ENCODE peak calls at places on chromosomes 13 and 19, in seven cellular contexts. H, P, X, L, G, D and C are unnamed samples.

GRCh38 chr19:38632476-38633213 is 13.7 kb downstream of the EIF3K start:
- DNase-seq in H (no peak), P (no peak), X (no peak), L (no peak), G (no peak), D (no peak), C (no peak)

GRCh38 chr19:12675940-12676339 is 5.7 kb downstream of the DHPS start:
- DNase-seq in H (no peak), P (no peak), X (no peak), L (no peak), G (no peak), D (no peak), C (no peak)

GRCh38 chr13:41085961-41086360 is 24.7 kb downstream of the WBP4 start:
- DNase-seq in H (no peak), P (no peak), X (no peak), L (no peak), G (no peak), D (no peak), C (no peak)

GRCh38 chr13:44292545-44292944 is 81.1 kb upstream of the SERP2 start:
- DNase-seq in H (no peak), P (no peak), X (no peak), L (no peak), G (no peak), D (no peak), C (no peak)

GRCh38 chr13:50684366-50684765 is 159.1 kb downstream of the DLEU7 start:
- DNase-seq in H (no peak), P (no peak), X (no peak), L (no peak), G (no peak), D (no peak), C (no peak)

GRCh38 chr19:44951179-44952159 is 3.7 kb upstream of the CLPTM1 start:
- DNase-seq in H (peak), P (peak), X (no peak), L (peak), G (peak), D (no peak), C (peak)

GRCh38 chr13:55244991-55245644 is 1895.6 kb upstream of the PRR20A start:
- DNase-seq in H (no peak), P (peak), X (no peak), L (peak), G (no peak), D (no peak), C (no peak)

GRCh38 chr13:82569581-82569980 is 1312.7 kb downstream of the SLITRK1 start:
- DNase-seq in H (no peak), P (no peak), X (no peak), L (no peak), G (no peak), D (no peak), C (no peak)

GRCh38 chr19:48815870-48816501 is 5.2 kb upstream of the BCAT2 start:
- DNase-seq in H (no peak), P (peak), X (no peak), L (no peak), G (peak), D (no peak), C (no peak)

GRCh38 chr19:15038304-15038703 is 11.0 kb upstream of the CASP14 start:
- DNase-seq in H (no peak), P (no peak), X (no peak), L (no peak), G (peak), D (no peak), C (no peak)

GRCh38 chr13:23631676-23632622 is 61.7 kb downstream of the TNFRSF19 start:
- DNase-seq in H (no peak), P (no peak), X (no peak), L (no peak), G (no peak), D (no peak), C (no peak)

GRCh38 chr19:8635422-8635821 is 5.0 kb downstream of the NFILZ start:
- DNase-seq in H (no peak), P (no peak), X (no peak), L (no peak), G (no peak), D (peak), C (no peak)

GRCh38 chr13:73056054-73056962 is 2.5 kb upstream of the KLF5 start:
- DNase-seq in H (no peak), P (no peak), X (no peak), L (no peak), G (peak), D (no peak), C (no peak)

GRCh38 chr19:8973501-8974091 is 36.6 kb downstream of the MUC16 start:
- DNase-seq in H (no peak), P (peak), X (no peak), L (peak), G (peak), D (no peak), C (no peak)

GRCh38 chr13:90416519-90416918 is 931.0 kb upstream of the MIR17HG start:
- DNase-seq in H (no peak), P (no peak), X (no peak), L (no peak), G (peak), D (no peak), C (no peak)

GRCh38 chr13:44211286-44211685 is 162.3 kb upstream of the SERP2 start:
- DNase-seq in H (no peak), P (no peak), X (no peak), L (no peak), G (no peak), D (no peak), C (no peak)

GRCh38 chr13:98778749-98779148 is 26.3 kb upstream of the SLC15A1 start:
- DNase-seq in H (no peak), P (no peak), X (no peak), L (no peak), G (peak), D (no peak), C (no peak)

GRCh38 chr13:72261732-72262131 is 394.7 kb upstream of the DACH1 start:
- DNase-seq in H (no peak), P (no peak), X (no peak), L (no peak), G (no peak), D (no peak), C (no peak)

GRCh38 chr19:58328999-58329398 is 2.2 kb downstream of the ZSCAN22 start:
- DNase-seq in H (no peak), P (no peak), X (no peak), L (peak), G (no peak), D (no peak), C (no peak)

GRCh38 chr19:1009976-1010538 is 9.8 kb downstream of the GRIN3B start:
- DNase-seq in H (no peak), P (no peak), X (no peak), L (no peak), G (no peak), D (no peak), C (no peak)

GRCh38 chr13:98171806-98172569 is 5.1 kb downstream of the RNF113B start:
- DNase-seq in H (peak), P (peak), X (no peak), L (peak), G (peak), D (no peak), C (no peak)

GRCh38 chr19:55372316-55373081 is 2.2 kb upstream of the IL11 start:
- DNase-seq in H (no peak), P (no peak), X (no peak), L (no peak), G (no peak), D (no peak), C (no peak)

GRCh38 chr19:8209111-8209964 is at the start of gene CERS4:
- DNase-seq in H (peak), P (peak), X (no peak), L (peak), G (peak), D (no peak), C (no peak)

GRCh38 chr19:4694211-4694987 is 24.3 kb upstream of the MYDGF start:
- DNase-seq in H (no peak), P (no peak), X (no peak), L (no peak), G (peak), D (peak), C (no peak)

GRCh38 chr13:31827707-31828106 is 88.4 kb downstream of the RXFP2 start:
- DNase-seq in H (no peak), P (no peak), X (no peak), L (no peak), G (no peak), D (no peak), C (no peak)

GRCh38 chr19:39599116-39599515 is 3.2 kb upstream of the LGALS13 start:
- DNase-seq in H (no peak), P (no peak), X (no peak), L (peak), G (peak), D (no peak), C (no peak)

GRCh38 chr13:30142502-30143211 is 164.7 kb downstream of the KATNAL1 start:
- DNase-seq in H (no peak), P (peak), X (peak), L (peak), G (peak), D (no peak), C (no peak)

GRCh38 chr13:108220042-108220441 is 1.9 kb downstream of the ABHD13 start:
- DNase-seq in H (no peak), P (peak), X (no peak), L (no peak), G (no peak), D (no peak), C (no peak)

GRCh38 chr13:80469841-80470378 is 129.0 kb upstream of the SPRY2 start:
- DNase-seq in H (peak), P (peak), X (no peak), L (no peak), G (peak), D (peak), C (no peak)

GRCh38 chr19:13646758-13647157 is 117.6 kb upstream of the MRI1 start:
- DNase-seq in H (no peak), P (no peak), X (no peak), L (no peak), G (no peak), D (no peak), C (no peak)

GRCh38 chr13:50708461-50708860 is 135.0 kb downstream of the DLEU7 start:
- DNase-seq in H (no peak), P (no peak), X (no peak), L (no peak), G (peak), D (no peak), C (no peak)

GRCh38 chr13:32107474-32107873 is 75.9 kb downstream of the FRY start:
- DNase-seq in H (no peak), P (no peak), X (no peak), L (no peak), G (no peak), D (no peak), C (no peak)

GRCh38 chr13:85383291-85383690 is 415.9 kb downstream of the SLITRK6 start:
- DNase-seq in H (no peak), P (no peak), X (no peak), L (no peak), G (no peak), D (no peak), C (no peak)

GRCh38 chr13:110683203-110683883 is 22.6 kb downstream of the CARS2 start:
- DNase-seq in H (no peak), P (no peak), X (no peak), L (no peak), G (peak), D (no peak), C (no peak)

DNA sequence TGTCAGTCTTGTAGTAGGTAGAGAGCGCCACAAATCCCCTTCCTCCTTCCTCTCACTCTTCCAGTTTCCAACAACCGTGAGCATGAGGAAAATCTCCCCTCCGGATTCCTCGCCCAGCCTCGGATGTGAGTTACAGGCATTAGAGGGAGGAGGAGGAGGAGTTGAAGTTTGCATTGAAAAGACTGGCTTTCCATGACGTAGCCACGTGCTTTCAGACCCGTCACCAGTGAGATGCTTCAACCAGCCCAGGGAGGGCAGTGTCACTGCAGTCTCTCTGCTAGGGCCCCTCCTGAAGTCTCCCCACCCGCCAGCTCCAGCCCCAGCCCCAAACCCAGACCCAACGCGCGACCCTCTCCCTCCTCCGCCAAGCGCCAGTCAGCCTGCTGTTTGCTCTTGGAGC is 444 bp upstream of the FGF14 start:
- DNase-seq in H (no peak), P (no peak), X (no peak), L (peak), G (peak), D (no peak), C (no peak)
- TF ChIP-seq CTCF in H (peak), P (no peak), X (no peak), L (no peak), G (peak), D (no peak), C (no peak)

DNA sequence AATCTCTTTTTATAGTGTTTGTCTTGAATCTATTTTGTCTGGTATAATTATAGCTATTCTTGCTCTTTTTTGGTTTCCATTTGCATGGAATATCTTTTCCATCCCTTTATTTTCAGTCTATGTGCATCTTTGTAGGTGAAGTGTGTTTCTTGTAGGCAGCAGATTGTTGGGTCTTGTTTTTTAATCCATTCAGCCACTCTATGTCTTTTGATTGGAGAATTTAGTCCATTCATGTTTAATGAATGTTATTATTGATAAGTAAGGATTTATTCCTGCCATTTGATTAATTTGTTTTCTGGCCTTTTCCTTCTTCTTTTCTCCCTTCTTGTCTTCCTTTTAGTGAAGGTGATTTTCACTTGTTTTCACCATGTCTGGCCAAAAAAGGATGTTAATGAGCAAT is 11.7 kb upstream of the ZDHHC20 start:
- DNase-seq in H (no peak), P (no peak), X (no peak), L (no peak), G (no peak), D (no peak), C (no peak)
- TF ChIP-seq CTCF in H (no peak), P (no peak), X (no peak), L (no peak), G (no peak), D (no peak), C (no peak)

GRCh38 chr19:10001899-10002298 is 8.4 kb downstream of the COL5A3 start:
- DNase-seq in H (no peak), P (peak), X (no peak), L (peak), G (peak), D (no peak), C (no peak)
- TF ChIP-seq CTCF in H (peak), P (peak), X (peak), L (no peak), G (peak), D (no peak), C (no peak)

DNA sequence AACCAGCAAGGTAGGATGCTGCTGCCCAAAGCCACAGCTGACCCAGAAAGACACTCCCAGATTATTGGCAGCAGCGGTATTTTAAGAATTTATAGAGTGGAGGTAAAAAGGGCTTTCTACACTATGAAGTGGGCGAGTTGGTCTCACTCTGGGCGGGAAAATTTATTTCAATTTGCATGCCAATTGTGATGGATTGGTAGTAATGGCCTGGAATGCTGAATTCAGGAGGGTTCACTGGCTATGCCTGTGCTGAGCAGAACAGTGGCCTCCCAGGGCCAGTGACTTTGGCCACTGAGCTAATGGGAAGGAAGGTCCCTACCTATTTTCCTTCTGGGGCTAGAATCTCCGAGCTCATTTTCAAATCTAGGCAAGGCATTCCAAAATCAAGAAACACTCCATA is 243.5 kb downstream of the TSHZ3 start:
- DNase-seq in H (no peak), P (no peak), X (no peak), L (no peak), G (no peak), D (no peak), C (no peak)
- TF ChIP-seq CTCF in H (no peak), P (no peak), X (no peak), L (no peak), G (no peak), D (no peak), C (no peak)

GRCh38 chr19:33304760-33305647 is 2.7 kb upstream of the CEBPA start:
- DNase-seq in H (no peak), P (peak), X (no peak), L (no peak), G (no peak), D (no peak), C (no peak)
- TF ChIP-seq CTCF in H (no peak), P (no peak), X (no peak), L (no peak), G (no peak), D (peak), C (no peak)

DNA sequence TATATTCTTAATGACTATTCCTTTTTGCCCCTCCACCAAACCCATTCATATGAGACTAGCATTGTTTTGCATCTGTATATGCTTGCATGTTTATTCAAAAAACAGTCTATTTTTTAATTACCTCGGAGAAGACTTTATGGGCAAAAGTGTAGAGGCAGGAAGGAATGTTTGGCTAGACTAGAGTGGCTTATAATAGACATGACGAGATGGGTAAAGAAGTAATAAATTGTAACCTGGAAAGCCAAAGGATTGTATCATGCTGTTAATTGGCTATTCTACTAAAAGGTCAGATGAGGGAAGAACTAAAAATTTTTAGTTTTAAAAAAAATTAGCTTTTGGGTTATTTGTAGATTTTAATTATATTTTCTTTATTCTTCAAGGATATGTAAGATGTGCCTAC is 91.1 kb downstream of the FNDC3A start:
- DNase-seq in H (no peak), P (no peak), X (no peak), L (no peak), G (no peak), D (no peak), C (no peak)
- TF ChIP-seq CTCF in H (no peak), P (no peak), X (no peak), L (no peak), G (no peak), D (no peak), C (no peak)

GRCh38 chr19:42114412-42114811 is 17.8 kb downstream of the POU2F2 start:
- DNase-seq in H (no peak), P (peak), X (no peak), L (no peak), G (peak), D (no peak), C (no peak)

GRCh38 chr19:42115219-42115618 is 17.0 kb downstream of the POU2F2 start:
- DNase-seq in H (no peak), P (peak), X (no peak), L (no peak), G (peak), D (no peak), C (no peak)

GRCh38 chr19:42111811-42112210 is 20.4 kb downstream of the POU2F2 start:
- DNase-seq in H (no peak), P (no peak), X (no peak), L (no peak), G (peak), D (no peak), C (no peak)

GRCh38 chr19:42115705-42116104 is 16.5 kb downstream of the POU2F2 start:
- DNase-seq in H (no peak), P (no peak), X (no peak), L (no peak), G (no peak), D (no peak), C (no peak)

GRCh38 chr19:42113641-42114348 is 18.5 kb downstream of the POU2F2 start:
- DNase-seq in H (no peak), P (peak), X (no peak), L (peak), G (peak), D (peak), C (no peak)
- TF ChIP-seq CTCF in H (no peak), P (no peak), X (peak), L (no peak), G (peak), D (no peak), C (no peak)

GRCh38 chr19:3234800-3235199 is 10.3 kb downstream of the CELF5 start:
- DNase-seq in H (no peak), P (no peak), X (no peak), L (peak), G (no peak), D (no peak), C (no peak)
- TF ChIP-seq CTCF in H (no peak), P (no peak), X (peak), L (peak), G (peak), D (peak), C (no peak)

DNA sequence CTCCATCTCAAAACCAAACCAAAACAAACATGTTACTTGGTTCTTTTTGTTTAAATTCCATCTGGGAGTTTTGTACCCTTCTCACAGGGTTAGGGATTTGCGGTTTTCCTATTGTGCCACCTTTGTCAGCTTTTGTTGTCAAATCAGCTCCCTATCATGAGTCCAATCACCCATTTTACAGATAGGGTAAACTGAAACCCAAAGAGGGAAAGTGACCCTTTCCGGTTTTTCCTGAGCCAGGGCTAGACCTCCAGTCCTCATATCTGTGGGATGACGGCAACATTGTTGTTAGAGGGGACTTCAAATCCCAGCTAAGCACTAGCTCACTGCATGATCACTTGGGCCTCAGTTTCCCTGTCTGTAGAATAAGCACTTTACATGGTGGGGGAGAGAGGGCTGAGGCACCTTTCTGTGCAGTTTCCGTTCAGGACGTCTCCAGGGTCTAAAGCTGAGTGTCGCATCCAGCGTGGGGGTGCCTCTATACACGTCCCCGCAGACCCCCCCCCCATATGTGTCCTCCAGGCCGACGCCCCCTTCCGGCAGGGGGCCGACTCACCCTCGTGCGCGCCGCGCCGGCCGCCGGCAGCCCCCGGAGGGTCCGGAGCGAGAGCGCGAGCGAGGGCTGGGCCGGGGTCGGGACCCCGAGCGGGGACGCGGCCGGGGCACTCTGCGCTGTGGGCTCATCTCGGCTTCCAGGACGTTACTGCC is 3.9 kb downstream of the CCDC194 start:
- DNase-seq in H (no peak), P (no peak), X (no peak), L (no peak), G (no peak), D (no peak), C (no peak)
- TF ChIP-seq CTCF in H (no peak), P (no peak), X (peak), L (peak), G (no peak), D (no peak), C (no peak)

DNA sequence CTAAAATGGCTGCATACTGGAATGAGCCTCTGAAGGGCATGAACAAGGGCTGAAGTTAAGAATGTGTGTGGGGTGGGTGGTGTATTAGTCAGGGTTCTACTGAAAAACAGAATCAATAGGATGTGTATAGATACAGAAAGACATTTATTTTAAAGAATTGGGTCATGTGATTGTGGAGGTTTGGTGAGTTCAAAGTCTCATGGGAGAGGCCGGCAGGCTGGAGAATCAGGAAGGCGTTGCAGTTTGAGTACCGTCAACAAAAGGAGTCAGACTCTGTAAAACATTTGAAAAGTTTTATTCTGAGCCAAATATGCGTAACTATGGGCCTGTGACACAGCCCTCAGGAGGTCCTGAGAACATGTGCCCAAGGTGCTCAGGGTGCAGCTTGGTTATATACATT is 24.4 kb upstream of the CYSLTR2 start:
- DNase-seq in H (no peak), P (no peak), X (no peak), L (no peak), G (no peak), D (no peak), C (no peak)
- TF ChIP-seq CTCF in H (no peak), P (no peak), X (no peak), L (no peak), G (no peak), D (no peak), C (no peak)